ENCODE peak calls at places on chromosomes 6 and 20, in four cellular contexts. I, M, Y and G are unnamed samples.

GRCh38 chr20:23063573-23063972 is 14.1 kb upstream of the THBD start:
- DNase-seq in I (no peak), M (no peak), Y (no peak), G (no peak)

GRCh38 chr6:125787791-125788190 is 3.0 kb upstream of the NCOA7 start:
- DNase-seq in M (no peak), Y (no peak), I (no peak), G (peak)

GRCh38 chr20:61693055-61693600 is 372.6 kb downstream of the TAF4 start:
- DNase-seq in Y (no peak), I (no peak), M (no peak), G (no peak)

GRCh38 chr20:51931321-51931720 is 129.0 kb upstream of the SALL4 start:
- DNase-seq in I (no peak), Y (no peak), M (no peak), G (peak)

GRCh38 chr6:107943626-107944439 is 14.2 kb downstream of the SEC63 start:
- DNase-seq in Y (no peak), I (no peak), M (no peak), G (no peak)

GRCh38 chr20:19392344-19393140 is 180.1 kb downstream of the SLC24A3 start:
- DNase-seq in M (no peak), I (no peak), Y (no peak), G (no peak)

GRCh38 chr20:57224641-57225138 is 41.8 kb downstream of the BMP7 start:
- DNase-seq in Y (no peak), M (no peak), I (no peak), G (no peak)

GRCh38 chr20:38152175-38153010 is 12.7 kb downstream of the TGM2 start:
- DNase-seq in I (no peak), Y (peak), M (peak), G (peak)

GRCh38 chr6:161369339-161369738 is 95.5 kb upstream of the AGPAT4 start:
- DNase-seq in I (no peak), M (no peak), Y (no peak), G (peak)

GRCh38 chr6:7765575-7766325 is 39.9 kb downstream of the BMP6 start:
- DNase-seq in I (no peak), M (no peak), Y (no peak), G (no peak)

GRCh38 chr6:16690244-16691142 is 70.8 kb downstream of the ATXN1 start:
- DNase-seq in M (no peak), I (peak), Y (no peak), G (peak)

GRCh38 chr6:21075986-21076385 is 517.6 kb upstream of the SOX4 start:
- DNase-seq in Y (no peak), M (no peak), I (no peak), G (no peak)

GRCh38 chr6:109454483-109455160 is 950 bp downstream of the MICAL1 start:
- DNase-seq in M (peak), Y (peak), I (peak), G (no peak)

GRCh38 chr6:39979461-39980328 is 45.4 kb upstream of the MOCS1 start:
- DNase-seq in I (no peak), M (no peak), Y (no peak), G (no peak)

GRCh38 chr20:55540486-55540885 is 464.8 kb downstream of the CBLN4 start:
- DNase-seq in M (no peak), Y (no peak), I (no peak), G (no peak)

GRCh38 chr6:144346719-144347446 is 61.7 kb downstream of the UTRN start:
- DNase-seq in M (no peak), I (no peak), Y (no peak), G (peak)

GRCh38 chr6:119566546-119567263 is 217.1 kb upstream of the MAN1A1 start:
- DNase-seq in M (no peak), I (no peak), Y (no peak), G (no peak)

GRCh38 chr6:111806561-111807497 is 66.4 kb downstream of the FYN start:
- DNase-seq in Y (no peak), M (no peak), I (no peak), G (peak)

GRCh38 chr6:129498950-129499870 is 210.8 kb downstream of the ARHGAP18 start:
- DNase-seq in I (no peak), Y (no peak), M (no peak), G (peak)

GRCh38 chr20:50555687-50556086 is 45.5 kb downstream of the PTPN1 start:
- DNase-seq in M (no peak), Y (no peak), I (no peak), G (no peak)

GRCh38 chr6:19837511-19838441 is 606 bp downstream of the ID4 start:
- DNase-seq in M (peak), Y (peak), I (no peak), G (peak)

GRCh38 chr20:58433029-58433657 is 44.1 kb downstream of the VAPB start:
- DNase-seq in Y (no peak), M (no peak), I (no peak), G (no peak)

GRCh38 chr20:2698186-2698817 is 5.7 kb downstream of the EBF4 start:
- DNase-seq in Y (no peak), M (no peak), I (no peak), G (no peak)

GRCh38 chr20:20837574-20838021 is 125.2 kb upstream of the RALGAPA2 start:
- DNase-seq in Y (peak), I (no peak), M (peak), G (peak)